ENCODE peak calls at places on chromosomes 2 and 18, in four cellular contexts. D is GM12878, O is K562, E is HepG2. S is an unnamed sample.

GRCh38 chr2:53450885-53451284 is 316.7 kb upstream of the CHAC2 start:
- DNase-seq in O (no peak), D (no peak), E (no peak), S (no peak)

GRCh38 chr18:24168496-24168895 is 29.6 kb downstream of the CABYR start:
- DNase-seq in E (no peak), O (no peak), D (no peak), S (no peak)

GRCh38 chr2:233489666-233490065 is 76.9 kb downstream of the USP40 start:
- DNase-seq in E (no peak), O (no peak), D (no peak), S (no peak)

GRCh38 chr18:30150466-30151019 is 892.0 kb downstream of the DSC3 start:
- DNase-seq in E (no peak), D (no peak), O (no peak), S (no peak)

GRCh38 chr2:216445489-216445888 is 33.2 kb downstream of the SMARCAL1 start:
- DNase-seq in O (no peak), E (no peak), D (no peak), S (no peak)

GRCh38 chr2:2646312-2647051 is 315.4 kb upstream of the MYT1L start:
- DNase-seq in D (no peak), O (no peak), E (no peak), S (peak; percentile 17)

GRCh38 chr2:238985931-238986446 is 138.1 kb downstream of the TWIST2 start:
- DNase-seq in D (no peak), O (no peak), E (no peak), S (peak; percentile 16)

GRCh38 chr2:142130111-142131015 is 453 bp downstream of the LRP1B start:
- DNase-seq in D (no peak), E (peak; percentile 15), O (no peak), S (peak; percentile 55)

GRCh38 chr2:151508519-151508918 is 98.8 kb downstream of the RIF1 start:
- DNase-seq in D (no peak), O (no peak), E (no peak), S (no peak)

GRCh38 chr18:23503967-23504352 is 649 bp downstream of the RMC1 start:
- DNase-seq in E (no peak), D (no peak), O (no peak), S (no peak)

GRCh38 chr2:236555486-236555885 is 14.1 kb upstream of the ACKR3 start:
- DNase-seq in E (no peak), O (no peak), D (no peak), S (no peak)

GRCh38 chr2:1488851-1489250 is 75.6 kb downstream of the TPO start:
- DNase-seq in O (no peak), D (no peak), E (no peak), S (no peak)

GRCh38 chr18:10454800-10455550 is 540 bp downstream of the APCDD1 start:
- DNase-seq in E (no peak), D (no peak), O (no peak), S (no peak)

GRCh38 chr18:10455726-10456453 is 1.5 kb downstream of the APCDD1 start:
- DNase-seq in O (no peak), D (no peak), E (no peak), S (no peak)

GRCh38 chr18:10456718-10457499 is 2.5 kb downstream of the APCDD1 start:
- DNase-seq in E (no peak), D (no peak), O (no peak), S (no peak)

GRCh38 chr18:10453261-10453884 is 1.1 kb upstream of the APCDD1 start:
- DNase-seq in E (no peak), O (no peak), D (no peak), S (no peak)

DNA sequence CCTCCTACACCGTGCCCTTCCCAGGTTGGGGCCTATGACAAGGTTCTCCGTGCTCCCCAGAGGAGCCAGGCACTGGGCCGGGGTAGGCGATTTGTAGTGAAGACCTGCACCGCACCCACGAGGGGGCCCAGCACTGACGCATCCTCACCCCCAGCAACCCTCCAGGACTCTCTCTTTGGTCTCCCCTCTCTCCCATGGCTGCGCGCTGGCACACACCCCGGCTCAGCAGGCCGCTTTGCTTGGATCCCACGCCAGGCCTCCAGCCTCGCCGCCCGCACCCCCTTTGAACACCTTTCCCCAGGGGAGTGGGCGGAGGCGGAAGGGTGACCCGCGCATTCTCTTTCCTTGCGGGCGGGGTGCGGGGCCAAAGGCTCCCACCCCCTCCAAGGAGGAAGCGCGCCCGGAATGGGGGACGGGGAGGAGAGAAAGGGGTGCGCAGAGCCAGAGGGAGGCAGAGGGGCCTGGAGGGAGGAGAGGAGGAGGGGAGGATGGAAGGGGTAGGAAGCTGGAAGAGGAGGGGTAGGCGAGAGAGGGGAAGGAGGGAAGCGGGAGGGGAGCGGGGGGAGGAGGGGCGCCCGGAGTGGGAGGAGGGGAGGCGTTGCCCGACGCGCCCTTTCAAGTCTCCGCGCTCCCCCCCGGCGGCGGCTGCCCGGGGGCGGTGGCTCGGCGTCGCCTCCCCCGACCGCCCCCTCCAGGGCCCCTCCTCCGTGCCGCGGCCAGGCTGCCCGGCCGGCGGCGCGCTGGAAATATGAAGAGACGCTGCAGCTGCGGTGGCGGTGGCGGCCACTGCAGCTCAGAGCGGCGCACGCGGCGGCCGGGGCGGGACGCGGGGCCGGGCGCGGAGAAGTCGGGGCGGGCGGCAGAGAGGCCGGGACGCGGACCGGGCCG is at the start of gene APCDD1:
- DNase-seq in E (peak; percentile 21), O (no peak), D (no peak), S (peak; percentile 88)
- TF ChIP-seq NFIC in E (no peak), O (no peak), D (no peak), S (no peak)

GRCh38 chr2:120336749-120337148 is 9.2 kb upstream of the INHBB start:
- DNase-seq in O (no peak), E (no peak), D (no peak), S (no peak)
- H3K27me3 ChIP-seq in O (peaks cover 17% of the 10 kb centered on the region), E (peaks cover 10% of the 10 kb centered on the region), D (peaks cover 1% of the 10 kb centered on the region), S (peaks cover 28% of the 10 kb centered on the region)

GRCh38 chr2:119421304-119421703 is 10.3 kb upstream of the TMEM37 start:
- DNase-seq in D (no peak), E (no peak), O (no peak), S (no peak)
- TF ChIP-seq NFIC in D (no peak), E (no peak), O (no peak), S (no peak)

GRCh38 chr2:130892793-130893785 is 56.4 kb downstream of the ARHGEF4 start:
- DNase-seq in O (no peak), D (no peak), E (no peak), S (no peak)
- H3K27me3 ChIP-seq in O (peaks cover 17% of the 10 kb centered on the region), D (no peaks in the 10 kb centered on the region), E (peaks cover 8% of the 10 kb centered on the region), S (no peaks in the 10 kb centered on the region)

DNA sequence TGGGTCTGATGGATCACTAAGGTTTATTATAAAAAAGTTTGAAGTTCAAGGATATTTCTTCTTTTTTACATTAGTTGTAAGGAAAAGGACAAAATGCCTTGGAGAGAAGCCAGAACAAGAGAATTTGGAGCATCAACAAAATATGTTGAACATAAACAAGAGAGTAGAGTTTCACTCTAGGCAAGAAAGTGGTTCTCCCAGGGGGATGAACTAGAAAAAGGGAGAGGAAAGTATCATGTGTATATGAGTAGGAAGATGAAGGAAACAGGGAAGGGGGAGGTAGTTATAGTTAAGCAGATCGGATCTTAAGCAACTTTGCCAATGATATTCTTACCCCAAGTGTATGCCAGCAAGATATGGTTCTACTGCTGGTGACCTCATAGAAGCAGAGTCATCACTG is 63.8 kb upstream of the GALNT3 start:
- DNase-seq in E (no peak), D (no peak), O (no peak), S (no peak)
- TF ChIP-seq NFIC in E (no peak), D (no peak), O (no peak), S (no peak)

GRCh38 chr2:218854860-218855259 is 4.7 kb upstream of the WNT6 start:
- DNase-seq in O (no peak), E (no peak), D (no peak), S (no peak)
- H3K27me3 ChIP-seq in O (no peaks in the 10 kb centered on the region), E (peaks cover 18% of the 10 kb centered on the region), D (peaks cover 15% of the 10 kb centered on the region), S (peaks cover 23% of the 10 kb centered on the region)

GRCh38 chr2:199199797-199200196 is 257.9 kb downstream of the SATB2 start:
- DNase-seq in O (no peak), D (no peak), E (no peak), S (no peak)

GRCh38 chr2:199195893-199196502 is 261.7 kb downstream of the SATB2 start:
- DNase-seq in D (no peak), O (no peak), E (no peak), S (no peak)

GRCh38 chr2:199202964-199203363 is 254.8 kb downstream of the SATB2 start:
- DNase-seq in D (no peak), E (no peak), O (no peak), S (no peak)

GRCh38 chr2:199201539-199201938 is 256.2 kb downstream of the SATB2 start:
- DNase-seq in D (no peak), O (no peak), E (no peak), S (no peak)

GRCh38 chr2:199197448-199197847 is 260.3 kb downstream of the SATB2 start:
- DNase-seq in O (no peak), D (peak; percentile 19), E (no peak), S (no peak)
- TF ChIP-seq NFIC in O (no peak), D (no peak), E (no peak), S (no peak)

DNA sequence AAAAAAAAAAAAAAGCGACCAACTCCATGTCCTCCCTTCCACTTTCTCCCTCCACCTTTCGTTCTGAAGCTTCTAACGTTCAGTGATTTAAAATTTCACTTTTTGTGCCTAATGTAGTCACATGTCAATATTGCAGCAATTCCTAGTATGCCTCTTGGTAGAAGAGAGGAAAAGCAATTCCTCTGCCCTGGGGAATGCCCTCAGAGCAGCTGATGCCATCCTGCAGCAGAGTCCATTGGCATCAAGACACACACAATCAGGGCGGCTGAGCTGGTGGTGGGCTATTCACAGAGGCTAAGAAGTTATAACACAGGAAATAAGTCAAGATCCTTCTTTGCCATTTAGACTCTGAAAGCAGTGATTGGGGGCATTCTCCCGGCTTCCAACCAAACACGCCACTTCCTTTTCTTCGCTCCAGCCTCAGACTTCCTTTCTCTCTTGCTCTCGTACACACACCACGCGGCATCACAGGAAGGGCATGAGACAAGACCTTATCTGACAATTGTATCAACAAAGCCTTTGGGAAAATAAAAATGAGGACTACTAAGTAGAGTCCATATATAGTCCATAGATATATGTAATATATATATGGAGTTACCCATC is 71.9 kb downstream of the MOGAT1 start:
- DNase-seq in D (no peak), O (no peak), E (no peak), S (no peak)
- H3K27me3 ChIP-seq in D (no peaks in the 10 kb centered on the region), O (no peaks in the 10 kb centered on the region), E (no peaks in the 10 kb centered on the region), S (no peaks in the 10 kb centered on the region)

S was measured in SK-N-SH.